ENCODE peak calls at places on chromosomes 7 and 10, in five cellular contexts. S is glutamatergic neuron; W is T-helper 1 cell; Y is CD4-positive, alpha-beta T cell; O is HS-27A. U is an unnamed sample.

GRCh38 chr10:101614957-101615759 is 27.0 kb downstream of the DPCD start:
- DNase-seq in S (no peak), W (no peak), Y (no peak), O (no peak), U (no peak)

GRCh38 chr10:3099291-3100092 is 32.1 kb downstream of the PFKP start:
- DNase-seq in S (no peak), W (no peak), Y (no peak), O (no peak), U (no peak)

GRCh38 chr7:36390199-36391090 is 783 bp downstream of the ANLN start:
- DNase-seq in S (peak), W (peak), Y (peak), O (peak), U (no peak)

GRCh38 chr10:59865101-59865500 is 41.3 kb downstream of the CCDC6 start:
- DNase-seq in S (no peak), W (no peak), Y (no peak), O (no peak), U (no peak)

GRCh38 chr7:55552320-55553086 is 19.8 kb downstream of the VOPP1 start:
- DNase-seq in S (no peak), W (no peak), Y (no peak), O (no peak), U (no peak)

GRCh38 chr10:62199584-62199983 is 69.1 kb downstream of the RTKN2 start:
- DNase-seq in S (no peak), W (no peak), Y (no peak), O (no peak), U (no peak)

GRCh38 chr7:41005381-41005901 is 697.4 kb downstream of the INHBA start:
- DNase-seq in S (no peak), W (no peak), Y (no peak), O (peak), U (no peak)

GRCh38 chr10:76122056-76122455 is 690.6 kb downstream of the LRMDA start:
- DNase-seq in S (no peak), W (no peak), Y (no peak), O (no peak), U (peak)

GRCh38 chr7:100430450-100431285 is 1.0 kb downstream of the MEPCE start:
- DNase-seq in S (no peak), W (peak), Y (peak), O (no peak), U (no peak)

GRCh38 chr7:152706465-152706864 is 30.5 kb upstream of the XRCC2 start:
- DNase-seq in S (no peak), W (no peak), Y (no peak), O (no peak), U (no peak)

GRCh38 chr7:70711441-70711840 is 420.5 kb upstream of the GALNT17 start:
- DNase-seq in S (no peak), W (no peak), Y (no peak), O (no peak), U (no peak)

GRCh38 chr10:60944159-60944909 is at the start of gene RHOBTB1:
- DNase-seq in S (peak), W (no peak), Y (no peak), O (peak), U (peak)

GRCh38 chr10:14779053-14779649 is 4.5 kb upstream of the FAM107B start:
- DNase-seq in S (no peak), W (no peak), Y (no peak), O (no peak), U (no peak)

GRCh38 chr7:3408814-3409595 is 108.0 kb downstream of the SDK1 start:
- DNase-seq in S (no peak), W (no peak), Y (no peak), O (no peak), U (no peak)

GRCh38 chr7:99559276-99559915 is 954 bp downstream of the ZNF655 start:
- DNase-seq in S (no peak), W (peak), Y (no peak), O (no peak), U (no peak)

GRCh38 chr7:129193892-129194291 is 5.5 kb downstream of the SMO start:
- DNase-seq in S (no peak), W (no peak), Y (no peak), O (no peak), U (no peak)

GRCh38 chr7:95342029-95342428 is 17.7 kb upstream of the PON1 start:
- DNase-seq in S (no peak), W (no peak), Y (no peak), O (no peak), U (no peak)

GRCh38 chr10:78831457-78831856 is 237.3 kb upstream of the ZMIZ1 start:
- DNase-seq in S (no peak), W (no peak), Y (no peak), O (no peak), U (no peak)

GRCh38 chr10:21638681-21639080 is 104.6 kb downstream of the MLLT10 start:
- DNase-seq in S (no peak), W (no peak), Y (no peak), O (no peak), U (no peak)

GRCh38 chr7:150969483-150969874 is 8.6 kb downstream of the KCNH2 start:
- DNase-seq in S (peak), W (no peak), Y (no peak), O (no peak), U (no peak)

GRCh38 chr7:71633571-71634008 is 501.6 kb downstream of the GALNT17 start:
- DNase-seq in S (no peak), W (no peak), Y (no peak), O (no peak), U (no peak)

GRCh38 chr7:137036768-137037167 is 168.3 kb downstream of the CHRM2 start:
- DNase-seq in S (no peak), W (no peak), Y (no peak), O (no peak), U (no peak)

GRCh38 chr7:95906871-95907270 is 134.5 kb downstream of the DYNC1I1 start:
- DNase-seq in S (no peak), W (no peak), Y (no peak), O (no peak), U (no peak)

GRCh38 chr10:96676272-96677112 is 43.8 kb downstream of the PIK3AP1 start:
- DNase-seq in S (no peak), W (no peak), Y (no peak), O (no peak), U (no peak)

GRCh38 chr10:130242483-130242882 is 106.3 kb downstream of the GLRX3 start:
- DNase-seq in S (no peak), W (no peak), Y (no peak), O (no peak), U (no peak)

GRCh38 chr10:116792772-116793171 is 50.4 kb upstream of the HSPA12A start:
- DNase-seq in S (no peak), W (no peak), Y (no peak), O (no peak), U (no peak)

GRCh38 chr10:44983895-44984278 is 5.3 kb upstream of the DEPP1 start:
- DNase-seq in S (no peak), W (no peak), Y (no peak), O (no peak), U (no peak)

GRCh38 chr7:29239638-29240037 is 45.1 kb downstream of the CHN2 start:
- DNase-seq in S (no peak), W (no peak), Y (no peak), O (no peak), U (no peak)

GRCh38 chr7:95006010-95006409 is 98.6 kb downstream of the PPP1R9A start:
- DNase-seq in S (no peak), W (no peak), Y (no peak), O (no peak), U (no peak)

GRCh38 chr7:115533785-115534184 is 496.8 kb downstream of the TFEC start:
- DNase-seq in S (no peak), W (no peak), Y (no peak), O (no peak), U (no peak)

U was measured in C1 segment of cervical spinal cord.